ENCODE peak calls at places on chromosomes 7 and 10, in six cellular contexts. One of them, this sample, is unnamed.

GRCh38 chr10:111125102-111125501 is 48.3 kb downstream of the ADRA2A start:
- DNase-seq in fibroblast of the aortic adventitia: no peak
- DNase-seq in fibroblast of lung: no peak
- DNase-seq in left lung: no peak
- DNase-seq in cardiac muscle cell: no peak
- DNase-seq in HCT116: no peak
- DNase-seq in this sample: no peak

GRCh38 chr10:97936126-97936525 is 86.5 kb downstream of the GOLGA7B start:
- DNase-seq in fibroblast of the aortic adventitia: no peak
- DNase-seq in fibroblast of lung: no peak
- DNase-seq in left lung: no peak
- DNase-seq in cardiac muscle cell: no peak
- DNase-seq in HCT116: no peak
- DNase-seq in this sample: no peak

GRCh38 chr10:133324198-133324792 is 12.4 kb downstream of the CALY start:
- DNase-seq in fibroblast of the aortic adventitia: peak
- DNase-seq in fibroblast of lung: peak
- DNase-seq in left lung: peak
- DNase-seq in cardiac muscle cell: peak
- DNase-seq in HCT116: no peak
- DNase-seq in this sample: peak

GRCh38 chr10:128063736-128064614 is 62.2 kb downstream of the MKI67 start:
- DNase-seq in fibroblast of the aortic adventitia: no peak
- DNase-seq in fibroblast of lung: no peak
- DNase-seq in left lung: peak
- DNase-seq in cardiac muscle cell: no peak
- DNase-seq in HCT116: no peak
- DNase-seq in this sample: no peak

GRCh38 chr10:95485030-95485429 is 76.1 kb downstream of the SORBS1 start:
- DNase-seq in fibroblast of the aortic adventitia: no peak
- DNase-seq in fibroblast of lung: no peak
- DNase-seq in left lung: no peak
- DNase-seq in cardiac muscle cell: no peak
- DNase-seq in HCT116: no peak
- DNase-seq in this sample: no peak

GRCh38 chr10:119412831-119413737 is 129.4 kb downstream of the RGS10 start:
- DNase-seq in fibroblast of the aortic adventitia: peak
- DNase-seq in fibroblast of lung: peak
- DNase-seq in left lung: no peak
- DNase-seq in cardiac muscle cell: peak
- DNase-seq in HCT116: no peak
- DNase-seq in this sample: no peak

GRCh38 chr10:34091796-34092195 is 723.3 kb downstream of the PARD3 start:
- DNase-seq in fibroblast of the aortic adventitia: no peak
- DNase-seq in fibroblast of lung: no peak
- DNase-seq in left lung: no peak
- DNase-seq in cardiac muscle cell: no peak
- DNase-seq in HCT116: no peak
- DNase-seq in this sample: no peak

GRCh38 chr10:92696606-92697383 is 7.0 kb downstream of the HHEX start:
- DNase-seq in fibroblast of the aortic adventitia: no peak
- DNase-seq in fibroblast of lung: no peak
- DNase-seq in left lung: no peak
- DNase-seq in cardiac muscle cell: no peak
- DNase-seq in HCT116: no peak
- DNase-seq in this sample: no peak

GRCh38 chr10:125859128-125859817 is 21.8 kb downstream of the DHX32 start:
- DNase-seq in fibroblast of the aortic adventitia: no peak
- DNase-seq in fibroblast of lung: no peak
- DNase-seq in left lung: no peak
- DNase-seq in cardiac muscle cell: no peak
- DNase-seq in HCT116: no peak
- DNase-seq in this sample: no peak

GRCh38 chr7:34991938-34992840 is 45.1 kb downstream of the DPY19L1 start:
- DNase-seq in fibroblast of the aortic adventitia: peak
- DNase-seq in fibroblast of lung: peak
- DNase-seq in left lung: no peak
- DNase-seq in cardiac muscle cell: no peak
- DNase-seq in HCT116: peak
- DNase-seq in this sample: no peak

GRCh38 chr7:70693690-70694356 is 438.1 kb upstream of the GALNT17 start:
- DNase-seq in fibroblast of the aortic adventitia: peak
- DNase-seq in fibroblast of lung: peak
- DNase-seq in left lung: peak
- DNase-seq in cardiac muscle cell: peak
- DNase-seq in HCT116: no peak
- DNase-seq in this sample: peak

GRCh38 chr7:30135551-30136271 is 925 bp downstream of the MTURN start:
- DNase-seq in fibroblast of the aortic adventitia: peak
- DNase-seq in fibroblast of lung: peak
- DNase-seq in left lung: peak
- DNase-seq in cardiac muscle cell: peak
- DNase-seq in HCT116: no peak
- DNase-seq in this sample: peak

GRCh38 chr10:101041252-101041761 is 10.3 kb downstream of the SFXN3 start:
- DNase-seq in fibroblast of the aortic adventitia: peak
- DNase-seq in fibroblast of lung: peak
- DNase-seq in left lung: peak
- DNase-seq in cardiac muscle cell: peak
- DNase-seq in HCT116: peak
- DNase-seq in this sample: peak

GRCh38 chr10:115141254-115141653 is 48.1 kb downstream of the ATRNL1 start:
- DNase-seq in fibroblast of the aortic adventitia: peak
- DNase-seq in fibroblast of lung: peak
- DNase-seq in left lung: no peak
- DNase-seq in cardiac muscle cell: peak
- DNase-seq in HCT116: peak
- DNase-seq in this sample: no peak

GRCh38 chr10:775245-776075 is 86.0 kb upstream of the DIP2C start:
- DNase-seq in fibroblast of the aortic adventitia: no peak
- DNase-seq in fibroblast of lung: no peak
- DNase-seq in left lung: no peak
- DNase-seq in cardiac muscle cell: no peak
- DNase-seq in HCT116: no peak
- DNase-seq in this sample: no peak

GRCh38 chr10:49325131-49325915 is 26.4 kb downstream of the C10orf71 start:
- DNase-seq in fibroblast of the aortic adventitia: no peak
- DNase-seq in fibroblast of lung: no peak
- DNase-seq in left lung: no peak
- DNase-seq in cardiac muscle cell: no peak
- DNase-seq in HCT116: no peak
- DNase-seq in this sample: no peak

GRCh38 chr10:127977368-127978009 is 70.6 kb downstream of the PTPRE start:
- DNase-seq in fibroblast of the aortic adventitia: peak
- DNase-seq in fibroblast of lung: peak
- DNase-seq in left lung: peak
- DNase-seq in cardiac muscle cell: no peak
- DNase-seq in HCT116: no peak
- DNase-seq in this sample: no peak

GRCh38 chr10:69684020-69684980 is 54.3 kb downstream of the FAM241B start:
- DNase-seq in fibroblast of the aortic adventitia: peak
- DNase-seq in fibroblast of lung: peak
- DNase-seq in left lung: peak
- DNase-seq in cardiac muscle cell: peak
- DNase-seq in HCT116: no peak
- DNase-seq in this sample: peak

GRCh38 chr7:148540041-148540738 is 50.4 kb upstream of the C7orf33 start:
- DNase-seq in fibroblast of the aortic adventitia: peak
- DNase-seq in fibroblast of lung: peak
- DNase-seq in left lung: no peak
- DNase-seq in cardiac muscle cell: no peak
- DNase-seq in HCT116: peak
- DNase-seq in this sample: no peak

GRCh38 chr7:151802469-151802846 is 74.5 kb downstream of the PRKAG2 start:
- DNase-seq in fibroblast of the aortic adventitia: no peak
- DNase-seq in fibroblast of lung: no peak
- DNase-seq in left lung: no peak
- DNase-seq in cardiac muscle cell: no peak
- DNase-seq in HCT116: no peak
- DNase-seq in this sample: no peak

GRCh38 chr7:82166666-82167065 is 276.9 kb downstream of the CACNA2D1 start:
- DNase-seq in fibroblast of the aortic adventitia: peak
- DNase-seq in fibroblast of lung: no peak
- DNase-seq in left lung: no peak
- DNase-seq in cardiac muscle cell: no peak
- DNase-seq in HCT116: no peak
- DNase-seq in this sample: no peak

GRCh38 chr10:4241724-4242345 is 456.8 kb upstream of the KLF6 start:
- DNase-seq in fibroblast of the aortic adventitia: peak
- DNase-seq in fibroblast of lung: peak
- DNase-seq in left lung: no peak
- DNase-seq in cardiac muscle cell: peak
- DNase-seq in HCT116: no peak
- DNase-seq in this sample: no peak

GRCh38 chr10:45457487-45457886 is 83.5 kb downstream of the ALOX5 start:
- DNase-seq in fibroblast of the aortic adventitia: no peak
- DNase-seq in fibroblast of lung: no peak
- DNase-seq in left lung: no peak
- DNase-seq in cardiac muscle cell: no peak
- DNase-seq in HCT116: no peak
- DNase-seq in this sample: no peak

GRCh38 chr10:5165738-5166137 is 19.2 kb downstream of the AKR1C8 start:
- DNase-seq in fibroblast of the aortic adventitia: peak
- DNase-seq in fibroblast of lung: peak
- DNase-seq in left lung: no peak
- DNase-seq in cardiac muscle cell: no peak
- DNase-seq in HCT116: peak
- DNase-seq in this sample: no peak

GRCh38 chr7:85719981-85720963 is 533.4 kb upstream of the SEMA3D start:
- DNase-seq in fibroblast of the aortic adventitia: peak
- DNase-seq in fibroblast of lung: peak
- DNase-seq in left lung: no peak
- DNase-seq in cardiac muscle cell: no peak
- DNase-seq in HCT116: no peak
- DNase-seq in this sample: no peak

GRCh38 chr7:41449286-41449685 is 253.6 kb downstream of the INHBA start:
- DNase-seq in fibroblast of the aortic adventitia: no peak
- DNase-seq in fibroblast of lung: no peak
- DNase-seq in left lung: no peak
- DNase-seq in cardiac muscle cell: no peak
- DNase-seq in HCT116: no peak
- DNase-seq in this sample: no peak

GRCh38 chr7:114825423-114825951 is 96.4 kb upstream of the MDFIC start:
- DNase-seq in fibroblast of the aortic adventitia: no peak
- DNase-seq in fibroblast of lung: no peak
- DNase-seq in left lung: no peak
- DNase-seq in cardiac muscle cell: no peak
- DNase-seq in HCT116: no peak
- DNase-seq in this sample: no peak

GRCh38 chr10:120336910-120337540 is 120.0 kb upstream of the PLPP4 start:
- DNase-seq in fibroblast of the aortic adventitia: peak
- DNase-seq in fibroblast of lung: peak
- DNase-seq in left lung: no peak
- DNase-seq in cardiac muscle cell: peak
- DNase-seq in HCT116: peak
- DNase-seq in this sample: peak

GRCh38 chr10:83515001-83515400 is 624.3 kb upstream of the GHITM start:
- DNase-seq in fibroblast of the aortic adventitia: no peak
- DNase-seq in fibroblast of lung: no peak
- DNase-seq in left lung: no peak
- DNase-seq in cardiac muscle cell: no peak
- DNase-seq in HCT116: no peak
- DNase-seq in this sample: no peak

GRCh38 chr7:111050885-111051416 is 40.0 kb upstream of the LRRN3 start:
- DNase-seq in fibroblast of the aortic adventitia: no peak
- DNase-seq in fibroblast of lung: peak
- DNase-seq in left lung: no peak
- DNase-seq in cardiac muscle cell: no peak
- DNase-seq in HCT116: no peak
- DNase-seq in this sample: no peak

GRCh38 chr7:102404005-102404861 is 8.1 kb downstream of the PRKRIP1 start:
- DNase-seq in fibroblast of the aortic adventitia: peak
- DNase-seq in fibroblast of lung: peak
- DNase-seq in left lung: no peak
- DNase-seq in cardiac muscle cell: peak
- DNase-seq in HCT116: peak
- DNase-seq in this sample: peak

GRCh38 chr10:59635502-59636290 is 74.0 kb downstream of the SLC16A9 start:
- DNase-seq in fibroblast of the aortic adventitia: no peak
- DNase-seq in fibroblast of lung: no peak
- DNase-seq in left lung: no peak
- DNase-seq in cardiac muscle cell: no peak
- DNase-seq in HCT116: no peak
- DNase-seq in this sample: no peak

GRCh38 chr10:89184638-89185037 is 22.5 kb downstream of the CH25H start:
- DNase-seq in fibroblast of the aortic adventitia: no peak
- DNase-seq in fibroblast of lung: no peak
- DNase-seq in left lung: no peak
- DNase-seq in cardiac muscle cell: no peak
- DNase-seq in HCT116: no peak
- DNase-seq in this sample: no peak

GRCh38 chr10:80168679-80169380 is 36.3 kb downstream of the PLAC9 start:
- DNase-seq in fibroblast of the aortic adventitia: no peak
- DNase-seq in fibroblast of lung: no peak
- DNase-seq in left lung: peak
- DNase-seq in cardiac muscle cell: no peak
- DNase-seq in HCT116: no peak
- DNase-seq in this sample: no peak
- TF ChIP-seq CTCF in fibroblast of the aortic adventitia: peak
- TF ChIP-seq CTCF in fibroblast of lung: peak
- TF ChIP-seq CTCF in left lung: no peak
- TF ChIP-seq CTCF in cardiac muscle cell: peak
- TF ChIP-seq CTCF in HCT116: peak
- TF ChIP-seq CTCF in this sample: no peak

GRCh38 chr7:1253591-1254207 is 21.0 kb downstream of the UNCX start:
- DNase-seq in fibroblast of the aortic adventitia: no peak
- DNase-seq in fibroblast of lung: no peak
- DNase-seq in left lung: no peak
- DNase-seq in cardiac muscle cell: no peak
- DNase-seq in HCT116: no peak
- DNase-seq in this sample: no peak
- TF ChIP-seq CTCF in fibroblast of the aortic adventitia: no peak
- TF ChIP-seq CTCF in fibroblast of lung: no peak
- TF ChIP-seq CTCF in left lung: no peak
- TF ChIP-seq CTCF in cardiac muscle cell: no peak
- TF ChIP-seq CTCF in HCT116: no peak
- TF ChIP-seq CTCF in this sample: no peak

DNA sequence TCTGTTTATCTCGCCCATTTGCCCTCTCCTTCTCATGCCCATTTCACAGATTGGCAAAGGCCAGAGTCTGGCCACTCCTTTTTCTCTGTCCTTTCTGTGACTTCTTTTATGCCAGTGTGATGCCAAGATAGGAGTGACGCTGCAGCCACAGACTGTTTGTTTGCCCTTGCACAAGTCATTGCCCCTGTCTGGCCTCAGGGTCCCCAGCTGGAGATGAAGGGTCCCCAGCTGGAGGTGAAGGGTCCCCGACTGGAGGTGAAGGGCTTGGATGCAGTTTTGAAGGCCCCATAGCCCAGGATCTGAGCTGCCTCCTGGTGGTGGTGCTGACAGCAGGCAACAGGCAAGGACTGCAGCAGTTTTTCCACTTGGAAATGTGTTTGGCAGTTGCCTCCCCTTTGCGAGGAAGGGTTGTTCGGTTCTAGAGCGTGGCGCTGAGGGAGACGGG is 50.8 kb upstream of the SLC29A3 start:
- DNase-seq in fibroblast of the aortic adventitia: peak
- DNase-seq in fibroblast of lung: peak
- DNase-seq in left lung: no peak
- DNase-seq in cardiac muscle cell: peak
- DNase-seq in HCT116: no peak
- DNase-seq in this sample: peak
- TF ChIP-seq CTCF in fibroblast of the aortic adventitia: peak
- TF ChIP-seq CTCF in fibroblast of lung: peak
- TF ChIP-seq CTCF in left lung: no peak
- TF ChIP-seq CTCF in cardiac muscle cell: peak
- TF ChIP-seq CTCF in HCT116: peak
- TF ChIP-seq CTCF in this sample: peak

GRCh38 chr10:50653142-50653541 is 29.4 kb upstream of the SGMS1 start:
- DNase-seq in fibroblast of the aortic adventitia: peak
- DNase-seq in fibroblast of lung: peak
- DNase-seq in left lung: no peak
- DNase-seq in cardiac muscle cell: peak
- DNase-seq in HCT116: peak
- DNase-seq in this sample: no peak
- TF ChIP-seq CTCF in fibroblast of the aortic adventitia: peak
- TF ChIP-seq CTCF in fibroblast of lung: peak
- TF ChIP-seq CTCF in left lung: peak
- TF ChIP-seq CTCF in cardiac muscle cell: peak
- TF ChIP-seq CTCF in HCT116: peak
- TF ChIP-seq CTCF in this sample: peak

This sample was measured in BE2C.